ENCODE peak calls at places on chromosomes 11 and 22, in five cellular contexts. L, G, R, P and Q are unnamed samples.

GRCh38 chr22:48088926-48089536 is 1326.6 kb downstream of the TBC1D22A start:
- DNase-seq in L (no peak), G (no peak), R (no peak), P (peak; percentile 76), Q (no peak)

GRCh38 chr11:47359586-47359985 is 7.1 kb upstream of the MYBPC3 start:
- DNase-seq in L (no peak), G (no peak), R (no peak), P (no peak), Q (no peak)

GRCh38 chr11:62612366-62613274 is at the start of the genes EML3 and ROM1:
- DNase-seq in L (peak; percentile 88), G (no peak), R (peak; percentile 88), P (peak; percentile 96), Q (no peak)

GRCh38 chr11:66687831-66688281 is 10.2 kb upstream of the RBM4B start:
- DNase-seq in L (no peak), G (no peak), R (no peak), P (no peak), Q (no peak)

GRCh38 chr11:17473071-17473744 is 3.4 kb downstream of the ABCC8 start:
- DNase-seq in L (peak; percentile 95), G (no peak), R (no peak), P (no peak), Q (no peak)

GRCh38 chr11:13249992-13250391 is 27.6 kb upstream of the BMAL1 start:
- DNase-seq in L (no peak), G (no peak), R (peak; percentile 20), P (no peak), Q (no peak)

GRCh38 chr11:93238956-93239355 is 41.2 kb upstream of the SLC36A4 start:
- DNase-seq in L (no peak), G (no peak), R (no peak), P (no peak), Q (no peak)

GRCh38 chr22:49657974-49658550 is 169.6 kb downstream of the BRD1 start:
- DNase-seq in L (no peak), G (no peak), R (no peak), P (no peak), Q (no peak)

GRCh38 chr11:118820412-118821357 is 29.7 kb upstream of the DDX6 start:
- DNase-seq in L (no peak), G (no peak), R (no peak), P (no peak), Q (no peak)

GRCh38 chr11:8906629-8907028 is 4.4 kb upstream of the AKIP1 start:
- DNase-seq in L (peak; percentile 65), G (no peak), R (peak; percentile 72), P (no peak), Q (no peak)

GRCh38 chr11:124646148-124646547 is 23.5 kb downstream of the TBRG1 start:
- DNase-seq in L (no peak), G (no peak), R (no peak), P (no peak), Q (no peak)

GRCh38 chr22:17093081-17093480 is 8.3 kb downstream of the IL17RA start:
- DNase-seq in L (no peak), G (no peak), R (no peak), P (no peak), Q (no peak)

GRCh38 chr11:76234704-76235232 is 28.5 kb upstream of the WNT11 start:
- DNase-seq in L (peak; percentile 60), G (no peak), R (no peak), P (no peak), Q (no peak)

GRCh38 chr22:46803031-46803880 is 40.8 kb downstream of the TBC1D22A start:
- DNase-seq in L (peak; percentile 53), G (no peak), R (peak; percentile 38), P (no peak), Q (no peak)

GRCh38 chr11:119964136-119965025 is 173.5 kb downstream of the TRIM29 start:
- DNase-seq in L (no peak), G (no peak), R (peak; percentile 5), P (no peak), Q (no peak)

GRCh38 chr11:209275-210121 is 2.0 kb downstream of the RIC8A start:
- DNase-seq in L (peak; percentile 28), G (no peak), R (no peak), P (peak; percentile 74), Q (no peak)

GRCh38 chr22:31439805-31440204 is 40.4 kb downstream of the DRG1 start:
- DNase-seq in L (no peak), G (no peak), R (no peak), P (no peak), Q (no peak)

GRCh38 chr11:99019676-99020075 is 1.1 kb upstream of the CNTN5 start:
- DNase-seq in L (no peak), G (no peak), R (no peak), P (no peak), Q (no peak)

GRCh38 chr11:65796726-65797601 is 10.1 kb downstream of the OVOL1 start:
- DNase-seq in L (no peak), G (no peak), R (no peak), P (no peak), Q (no peak)

GRCh38 chr22:26127126-26127525 is 42.1 kb upstream of the SEZ6L start:
- DNase-seq in L (no peak), G (no peak), R (no peak), P (no peak), Q (no peak)

GRCh38 chr22:44828193-44828592 is 75.8 kb downstream of the ARHGAP8 start:
- DNase-seq in L (peak; percentile 21), G (no peak), R (no peak), P (no peak), Q (no peak)

GRCh38 chr11:121582296-121582695 is 129.5 kb upstream of the SORL1-AS1 start:
- DNase-seq in L (no peak), G (no peak), R (no peak), P (no peak), Q (no peak)

GRCh38 chr22:23431337-23432072 is 148.6 kb downstream of the IGLL1 start:
- DNase-seq in L (no peak), G (no peak), R (peak; percentile 2), P (no peak), Q (no peak)

DNA sequence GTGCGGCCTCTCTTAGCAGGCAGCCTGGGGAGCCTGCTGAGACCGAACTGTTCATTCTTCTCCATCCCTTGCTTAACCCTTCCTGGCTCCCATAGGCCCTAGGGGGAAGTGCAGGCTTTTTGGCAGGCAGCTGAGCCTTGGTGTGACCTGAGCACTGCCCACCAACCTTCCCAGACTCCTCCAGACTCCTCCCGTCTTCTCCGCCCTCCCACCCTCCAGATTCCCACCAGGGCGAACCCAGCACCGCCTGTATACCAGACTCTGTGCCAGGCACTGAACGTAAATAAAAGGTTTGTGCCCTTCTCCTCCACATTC is 7.9 kb downstream of the RELT start:
- DNase-seq in L (no peak), G (no peak), R (no peak), P (no peak), Q (no peak)
- H3K4me3 ChIP-seq in L (no peak overlapping the region), G (no peak overlapping the region), R (no peak overlapping the region), P (no peak overlapping the region), Q (no peak overlapping the region)

GRCh38 chr22:20179455-20180244 is 28.8 kb upstream of the CCDC188 start:
- DNase-seq in L (no peak), G (no peak), R (no peak), P (no peak), Q (no peak)

GRCh38 chr22:20181194-20181931 is 30.5 kb upstream of the CCDC188 start:
- DNase-seq in L (no peak), G (no peak), R (no peak), P (no peak), Q (no peak)

GRCh38 chr22:20180640-20181039 is 29.8 kb upstream of the CCDC188 start:
- DNase-seq in L (no peak), G (no peak), R (no peak), P (no peak), Q (no peak)

GRCh38 chr22:20178922-20179227 is 28.0 kb upstream of the CCDC188 start:
- DNase-seq in L (no peak), G (no peak), R (no peak), P (no peak), Q (no peak)

GRCh38 chr22:20180245-20180630 is 29.4 kb upstream of the CCDC188 start:
- DNase-seq in L (no peak), G (no peak), R (no peak), P (no peak), Q (no peak)
- TF ChIP-seq CTCF in L (no peak), G (peak; percentile 14), R (peak; percentile 4), P (no peak), Q (peak; percentile 36)

DNA sequence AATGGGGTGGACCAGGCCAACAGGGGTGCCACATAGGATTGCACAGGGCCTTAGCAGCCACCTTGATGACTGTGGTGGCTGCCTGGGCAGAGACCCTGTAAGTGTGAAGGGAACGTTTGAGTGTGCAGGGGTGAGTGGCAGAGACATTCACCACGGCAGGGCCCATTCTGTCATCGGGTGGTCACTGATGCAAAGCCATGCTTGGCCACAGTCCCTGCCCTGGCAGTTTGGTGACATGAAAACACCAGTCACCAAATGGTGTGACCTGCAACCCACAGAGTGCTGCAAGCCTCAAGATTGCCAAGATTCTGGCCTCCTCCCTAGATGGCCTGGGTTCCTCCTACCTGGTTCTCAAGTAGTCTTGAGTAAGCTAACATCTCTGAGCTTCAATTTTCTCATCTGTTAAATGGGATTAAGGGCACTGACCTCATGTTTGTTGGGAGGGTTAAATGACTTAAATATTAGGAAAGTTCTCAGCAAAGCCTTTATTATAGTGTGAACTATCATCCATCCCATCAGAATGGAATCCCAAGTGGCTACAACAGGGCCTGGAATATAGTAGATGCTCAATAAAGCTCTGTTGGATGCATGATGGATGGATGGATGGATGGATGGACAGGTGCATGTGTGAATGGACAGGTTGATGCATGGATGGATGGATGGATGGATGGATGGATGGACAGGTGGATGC is 53.0 kb downstream of the MACROD1 start:
- DNase-seq in L (no peak), G (no peak), R (no peak), P (no peak), Q (no peak)
- H3K4me3 ChIP-seq in L (no peak overlapping the region), G (no peak overlapping the region), R (no peak overlapping the region), P (no peak overlapping the region), Q (no peak overlapping the region)

DNA sequence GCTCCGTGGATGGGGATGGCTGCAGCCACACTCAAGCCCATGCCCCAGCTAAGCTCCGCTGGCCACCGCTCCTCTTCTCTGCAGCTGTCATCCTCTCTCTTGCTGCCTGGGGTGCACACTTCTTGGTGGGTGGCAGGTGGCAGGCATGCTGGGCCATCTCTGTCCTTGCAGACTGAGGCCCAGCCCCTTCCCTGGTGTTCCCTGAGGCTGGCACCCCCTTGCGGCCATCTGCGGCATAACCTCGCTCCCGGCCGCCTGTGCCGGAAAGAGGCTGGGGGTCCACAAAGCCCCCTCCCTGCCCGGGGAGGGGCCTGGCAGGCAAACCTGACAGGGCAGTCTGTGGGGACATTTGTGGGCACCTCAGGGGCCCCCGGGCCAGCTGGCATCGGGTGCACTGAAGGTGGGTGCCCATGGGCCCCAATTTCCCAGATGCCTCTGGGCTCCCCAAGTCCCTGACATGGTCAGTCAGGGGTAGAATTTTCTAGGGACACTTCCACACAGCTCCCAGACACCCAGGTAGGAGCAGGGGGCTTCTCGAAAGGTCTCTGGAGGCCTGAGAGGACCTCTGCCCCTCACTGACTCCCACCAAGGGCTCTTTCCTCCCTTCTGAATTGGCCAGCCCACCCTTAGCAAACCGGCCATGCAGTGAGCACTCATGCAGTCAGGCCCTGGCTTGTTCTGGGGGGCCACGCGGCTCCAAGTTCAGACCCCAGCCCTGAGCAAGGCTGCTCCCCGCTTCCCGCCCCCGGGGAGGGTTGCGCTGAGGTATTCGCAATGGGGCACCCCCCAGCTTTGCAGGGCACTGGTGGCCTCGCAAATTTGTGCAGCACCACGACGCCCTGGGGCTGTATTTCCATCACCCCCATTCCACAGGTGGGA is 23.5 kb upstream of the TH start:
- DNase-seq in L (peak; percentile 62), G (no peak), R (peak; percentile 26), P (no peak), Q (no peak)
- TF ChIP-seq CTCF in L (peak; percentile 77), G (peak; percentile 92), R (peak; percentile 78), P (peak; percentile 91), Q (peak; percentile 95)

GRCh38 chr22:20205964-20206708 is 55.3 kb upstream of the CCDC188 start:
- DNase-seq in L (peak; percentile 59), G (no peak), R (peak; percentile 75), P (no peak), Q (peak; percentile 62)
- H3K4me3 ChIP-seq in L (peak overlapping the region; percentile 64), G (peak overlapping the region; percentile 55), R (peak overlapping the region; percentile 70), P (peak overlapping the region; percentile 58), Q (peak overlapping the region; percentile 39)